ENCODE peak calls at places on chromosomes 12 and 14, in seven cellular contexts. One of them, this sample, is unnamed.
A peak's percentile ranks its signal among the peaks of the same experiment; 100 is the strongest.

GRCh38 chr12:54725233-54725843 is 77.2 kb upstream of the DCD start:
- DNase-seq in testis: peak; percentile 17
- DNase-seq in IMR-90: no peak
- DNase-seq in heart left ventricle: no peak
- DNase-seq in lower lobe of right lung: no peak
- DNase-seq in left ventricle myocardium inferior: no peak
- DNase-seq in ovary: no peak
- DNase-seq in this sample: no peak

GRCh38 chr12:42854208-42854607 is 264.7 kb upstream of the PRICKLE1 start:
- DNase-seq in IMR-90: peak; percentile 88
- DNase-seq in lower lobe of right lung: no peak
- DNase-seq in testis: no peak
- DNase-seq in ovary: no peak
- DNase-seq in heart left ventricle: no peak
- DNase-seq in left ventricle myocardium inferior: no peak
- DNase-seq in this sample: no peak

GRCh38 chr12:89364631-89365030 is 12.3 kb upstream of the DUSP6 start:
- DNase-seq in lower lobe of right lung: no peak
- DNase-seq in heart left ventricle: no peak
- DNase-seq in ovary: no peak
- DNase-seq in IMR-90: no peak
- DNase-seq in left ventricle myocardium inferior: no peak
- DNase-seq in testis: no peak
- DNase-seq in this sample: no peak

GRCh38 chr14:85580536-85581165 is 50.7 kb downstream of the FLRT2 start:
- DNase-seq in ovary: no peak
- DNase-seq in IMR-90: peak; percentile 30
- DNase-seq in heart left ventricle: no peak
- DNase-seq in testis: no peak
- DNase-seq in lower lobe of right lung: no peak
- DNase-seq in left ventricle myocardium inferior: no peak
- DNase-seq in this sample: no peak

GRCh38 chr14:104782086-104782822 is 13.3 kb downstream of the AKT1 start:
- DNase-seq in heart left ventricle: no peak
- DNase-seq in testis: no peak
- DNase-seq in left ventricle myocardium inferior: no peak
- DNase-seq in IMR-90: no peak
- DNase-seq in lower lobe of right lung: no peak
- DNase-seq in ovary: no peak
- DNase-seq in this sample: no peak

GRCh38 chr14:100375273-100375962 is 52.3 kb downstream of the SLC25A47 start:
- DNase-seq in lower lobe of right lung: peak; percentile 89
- DNase-seq in testis: no peak
- DNase-seq in ovary: peak; percentile 76
- DNase-seq in heart left ventricle: peak; percentile 80
- DNase-seq in IMR-90: peak; percentile 99
- DNase-seq in left ventricle myocardium inferior: peak; percentile 79
- DNase-seq in this sample: peak; percentile 96

GRCh38 chr12:117640511-117640910 is 279.1 kb upstream of the NOS1 start:
- DNase-seq in IMR-90: no peak
- DNase-seq in testis: no peak
- DNase-seq in heart left ventricle: no peak
- DNase-seq in ovary: no peak
- DNase-seq in lower lobe of right lung: no peak
- DNase-seq in left ventricle myocardium inferior: no peak
- DNase-seq in this sample: peak; percentile 91

GRCh38 chr14:51792819-51793218 is 67.6 kb upstream of the GNG2 start:
- DNase-seq in left ventricle myocardium inferior: no peak
- DNase-seq in heart left ventricle: no peak
- DNase-seq in ovary: no peak
- DNase-seq in IMR-90: peak; percentile 84
- DNase-seq in lower lobe of right lung: no peak
- DNase-seq in testis: no peak
- DNase-seq in this sample: no peak

GRCh38 chr14:36975834-36976233 is 196.6 kb downstream of the SLC25A21 start:
- DNase-seq in lower lobe of right lung: no peak
- DNase-seq in testis: no peak
- DNase-seq in ovary: no peak
- DNase-seq in IMR-90: peak; percentile 25
- DNase-seq in left ventricle myocardium inferior: no peak
- DNase-seq in heart left ventricle: no peak
- DNase-seq in this sample: no peak

GRCh38 chr14:96102071-96102856 is 63.1 kb downstream of the C14orf132 start:
- DNase-seq in testis: no peak
- DNase-seq in IMR-90: peak; percentile 59
- DNase-seq in left ventricle myocardium inferior: no peak
- DNase-seq in lower lobe of right lung: no peak
- DNase-seq in heart left ventricle: no peak
- DNase-seq in ovary: no peak
- DNase-seq in this sample: no peak

GRCh38 chr14:61673305-61673704 is 22.0 kb upstream of the HIF1A start:
- DNase-seq in IMR-90: no peak
- DNase-seq in lower lobe of right lung: no peak
- DNase-seq in ovary: no peak
- DNase-seq in left ventricle myocardium inferior: no peak
- DNase-seq in testis: no peak
- DNase-seq in heart left ventricle: no peak
- DNase-seq in this sample: no peak

GRCh38 chr14:44404021-44404420 is 103.1 kb downstream of the FSCB start:
- DNase-seq in heart left ventricle: no peak
- DNase-seq in ovary: no peak
- DNase-seq in left ventricle myocardium inferior: no peak
- DNase-seq in IMR-90: no peak
- DNase-seq in lower lobe of right lung: no peak
- DNase-seq in testis: no peak
- DNase-seq in this sample: no peak

GRCh38 chr14:36848213-36848612 is 186.6 kb downstream of the PAX9 start:
- DNase-seq in heart left ventricle: no peak
- DNase-seq in left ventricle myocardium inferior: no peak
- DNase-seq in IMR-90: no peak
- DNase-seq in lower lobe of right lung: no peak
- DNase-seq in ovary: no peak
- DNase-seq in testis: no peak
- DNase-seq in this sample: no peak

GRCh38 chr14:55317907-55318306 is 46.7 kb downstream of the FBXO34 start:
- DNase-seq in ovary: no peak
- DNase-seq in left ventricle myocardium inferior: no peak
- DNase-seq in IMR-90: no peak
- DNase-seq in heart left ventricle: no peak
- DNase-seq in testis: no peak
- DNase-seq in lower lobe of right lung: no peak
- DNase-seq in this sample: no peak

GRCh38 chr14:55317503-55317902 is 46.3 kb downstream of the FBXO34 start:
- DNase-seq in testis: no peak
- DNase-seq in IMR-90: no peak
- DNase-seq in heart left ventricle: no peak
- DNase-seq in ovary: no peak
- DNase-seq in left ventricle myocardium inferior: no peak
- DNase-seq in lower lobe of right lung: no peak
- DNase-seq in this sample: no peak

GRCh38 chr14:55314449-55314848 is 43.2 kb downstream of the FBXO34 start:
- DNase-seq in left ventricle myocardium inferior: no peak
- DNase-seq in lower lobe of right lung: no peak
- DNase-seq in IMR-90: no peak
- DNase-seq in ovary: no peak
- DNase-seq in testis: no peak
- DNase-seq in heart left ventricle: no peak
- DNase-seq in this sample: no peak

GRCh38 chr14:55313480-55313879 is 42.3 kb downstream of the FBXO34 start:
- DNase-seq in heart left ventricle: no peak
- DNase-seq in lower lobe of right lung: no peak
- DNase-seq in ovary: no peak
- DNase-seq in testis: no peak
- DNase-seq in IMR-90: no peak
- DNase-seq in left ventricle myocardium inferior: no peak
- DNase-seq in this sample: no peak

DNA sequence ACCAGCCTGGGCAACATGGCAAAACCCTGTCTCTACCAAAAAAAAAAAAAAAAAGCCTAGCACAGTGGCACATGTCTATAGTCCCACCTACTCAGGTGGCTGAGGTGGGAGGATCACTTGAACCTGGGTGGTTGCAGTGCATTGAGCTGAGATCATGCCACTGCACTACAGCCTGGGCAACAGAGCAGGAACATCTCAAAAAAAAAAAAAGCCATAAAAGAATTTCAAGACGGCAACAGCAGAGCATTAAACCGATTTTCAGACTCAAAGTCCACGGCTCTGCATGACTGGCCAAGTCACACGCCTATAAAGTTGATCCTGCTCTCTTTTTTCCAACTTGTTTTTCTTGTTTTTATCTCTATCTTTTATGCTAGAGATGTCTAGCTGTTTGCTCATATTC is 45.3 kb downstream of the FBXO34 start:
- DNase-seq in ovary: no peak
- DNase-seq in lower lobe of right lung: no peak
- DNase-seq in left ventricle myocardium inferior: no peak
- DNase-seq in testis: no peak
- DNase-seq in heart left ventricle: no peak
- DNase-seq in IMR-90: no peak
- DNase-seq in this sample: no peak
- H3K9me3 ChIP-seq in ovary: peaks cover 5% of the 10 kb centered on the region
- H3K9me3 ChIP-seq in lower lobe of right lung: peaks cover 11% of the 10 kb centered on the region
- H3K9me3 ChIP-seq in left ventricle myocardium inferior: peaks cover 15% of the 10 kb centered on the region
- H3K9me3 ChIP-seq in testis: no peaks in the 10 kb centered on the region
- H3K9me3 ChIP-seq in heart left ventricle: peaks cover 22% of the 10 kb centered on the region
- H3K9me3 ChIP-seq in IMR-90: peaks cover 6% of the 10 kb centered on the region
- H3K9me3 ChIP-seq in this sample: peaks cover 6% of the 10 kb centered on the region

DNA sequence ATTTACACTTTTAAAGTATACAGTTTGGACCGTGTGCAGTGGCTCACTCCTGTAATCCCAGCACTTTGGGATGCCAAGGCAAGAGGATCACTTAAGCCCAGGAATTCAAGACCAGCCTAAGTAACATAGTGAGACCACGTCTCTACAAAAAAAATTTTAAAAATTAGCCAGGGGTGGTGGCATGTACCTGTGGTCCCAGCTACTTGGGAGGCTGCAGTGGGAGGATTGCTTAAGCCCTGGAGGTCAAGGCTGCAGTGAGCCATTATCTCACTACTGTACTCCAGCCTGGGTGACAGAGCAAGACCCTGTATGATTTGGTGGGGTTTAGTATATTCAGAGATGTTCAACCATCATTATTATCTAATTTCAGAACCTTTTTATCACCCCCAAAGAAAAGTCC is 4.7 kb downstream of the EIF4B start:
- DNase-seq in lower lobe of right lung: no peak
- DNase-seq in ovary: no peak
- DNase-seq in testis: no peak
- DNase-seq in left ventricle myocardium inferior: no peak
- DNase-seq in IMR-90: no peak
- DNase-seq in heart left ventricle: no peak
- DNase-seq in this sample: no peak
- H3K9me3 ChIP-seq in lower lobe of right lung: no peaks in the 10 kb centered on the region
- H3K9me3 ChIP-seq in ovary: no peaks in the 10 kb centered on the region
- H3K9me3 ChIP-seq in testis: no peaks in the 10 kb centered on the region
- H3K9me3 ChIP-seq in left ventricle myocardium inferior: no peaks in the 10 kb centered on the region
- H3K9me3 ChIP-seq in IMR-90: no peaks in the 10 kb centered on the region
- H3K9me3 ChIP-seq in heart left ventricle: no peaks in the 10 kb centered on the region
- H3K9me3 ChIP-seq in this sample: no peaks in the 10 kb centered on the region

GRCh38 chr14:97710726-97711125 is 913.5 kb downstream of the VRK1 start:
- DNase-seq in heart left ventricle: no peak
- DNase-seq in lower lobe of right lung: no peak
- DNase-seq in ovary: no peak
- DNase-seq in left ventricle myocardium inferior: no peak
- DNase-seq in testis: no peak
- DNase-seq in IMR-90: no peak
- DNase-seq in this sample: no peak
- H3K9me3 ChIP-seq in heart left ventricle: no peaks in the 10 kb centered on the region
- H3K9me3 ChIP-seq in lower lobe of right lung: no peaks in the 10 kb centered on the region
- H3K9me3 ChIP-seq in ovary: no peaks in the 10 kb centered on the region
- H3K9me3 ChIP-seq in left ventricle myocardium inferior: no peaks in the 10 kb centered on the region
- H3K9me3 ChIP-seq in testis: no peaks in the 10 kb centered on the region
- H3K9me3 ChIP-seq in IMR-90: peaks cover 19% of the 10 kb centered on the region
- H3K9me3 ChIP-seq in this sample: no peaks in the 10 kb centered on the region

GRCh38 chr12:31876568-31877424 is 82.4 kb upstream of the RESF1 start:
- DNase-seq in IMR-90: no peak
- DNase-seq in left ventricle myocardium inferior: peak; percentile 16
- DNase-seq in ovary: no peak
- DNase-seq in heart left ventricle: no peak
- DNase-seq in lower lobe of right lung: peak; percentile 53
- DNase-seq in testis: no peak
- DNase-seq in this sample: no peak
- H3K9me3 ChIP-seq in IMR-90: peaks cover 2% of the 10 kb centered on the region
- H3K9me3 ChIP-seq in left ventricle myocardium inferior: peaks cover 9% of the 10 kb centered on the region
- H3K9me3 ChIP-seq in ovary: no peaks in the 10 kb centered on the region
- H3K9me3 ChIP-seq in heart left ventricle: peaks cover 3% of the 10 kb centered on the region
- H3K9me3 ChIP-seq in lower lobe of right lung: no peaks in the 10 kb centered on the region
- H3K9me3 ChIP-seq in testis: no peaks in the 10 kb centered on the region
- H3K9me3 ChIP-seq in this sample: no peaks in the 10 kb centered on the region

This sample was measured in esophagus muscularis mucosa.